ENCODE peak calls at places on chromosomes 7 and 10, in six cellular contexts. L, U, E, I, R and D are unnamed samples.
A peak's percentile ranks its signal among the peaks of the same experiment; 100 is the strongest.

GRCh38 chr7:130490888-130491771 is 755 bp upstream of the MEST start:
- DNase-seq in I (peak; percentile 30), E (peak; percentile 54), R (no peak), U (no peak), L (no peak), D (peak; percentile 55)

GRCh38 chr7:106466867-106467266 is 182.1 kb upstream of the NAMPT start:
- DNase-seq in E (no peak), R (no peak), I (no peak), U (no peak), L (no peak), D (no peak)

GRCh38 chr7:143519411-143520131 is 41.9 kb downstream of the TAS2R41 start:
- DNase-seq in I (no peak), E (peak; percentile 91), L (no peak), U (no peak), R (no peak), D (no peak)

GRCh38 chr10:119251315-119251708 is 43.9 kb downstream of the GRK5 start:
- DNase-seq in U (no peak), L (no peak), I (no peak), R (no peak), E (peak; percentile 75), D (no peak)

GRCh38 chr7:107594961-107595737 is 15.1 kb downstream of the BCAP29 start:
- DNase-seq in R (no peak), L (no peak), U (peak; percentile 58), I (no peak), E (peak; percentile 93), D (no peak)

GRCh38 chr7:138716889-138717288 is 15.7 kb upstream of the SVOPL start:
- DNase-seq in I (no peak), E (no peak), L (no peak), U (no peak), R (no peak), D (no peak)

GRCh38 chr7:71308105-71308504 is 176.2 kb downstream of the GALNT17 start:
- DNase-seq in I (no peak), U (no peak), L (no peak), R (no peak), E (peak; percentile 57), D (no peak)

GRCh38 chr7:141631525-141631924 is 70.4 kb downstream of the DENND11 start:
- DNase-seq in R (no peak), L (no peak), I (no peak), U (no peak), E (no peak), D (no peak)

GRCh38 chr10:34125702-34126101 is 689.4 kb downstream of the PARD3 start:
- DNase-seq in I (no peak), U (no peak), L (no peak), E (no peak), R (no peak), D (no peak)

GRCh38 chr7:158992759-158993158 is 136.4 kb downstream of the DYNC2I1 start:
- DNase-seq in E (no peak), R (no peak), I (no peak), L (no peak), U (no peak), D (peak; percentile 40)

GRCh38 chr10:13787015-13787421 is 200.3 kb downstream of the PRPF18 start:
- DNase-seq in I (peak; percentile 31), E (peak; percentile 77), L (no peak), U (peak; percentile 12), R (peak; percentile 77), D (peak; percentile 38)

GRCh38 chr7:100483728-100484635 is at the start of gene NYAP1:
- DNase-seq in R (peak; percentile 40), U (no peak), I (peak; percentile 66), L (peak; percentile 39), E (peak; percentile 38), D (peak; percentile 79)

GRCh38 chr10:97234403-97234802 is 48.6 kb upstream of the SLIT1 start:
- DNase-seq in R (no peak), L (no peak), U (peak; percentile 36), I (peak; percentile 22), E (peak; percentile 57), D (no peak)

GRCh38 chr10:100347568-100348195 is 649 bp downstream of the SCD start:
- DNase-seq in R (no peak), L (no peak), U (no peak), E (no peak), I (no peak), D (no peak)

GRCh38 chr10:78956391-78956790 is 112.4 kb upstream of the ZMIZ1 start:
- DNase-seq in U (no peak), L (no peak), E (no peak), R (no peak), I (no peak), D (no peak)

GRCh38 chr7:107262857-107263256 is 94.1 kb downstream of the HBP1 start:
- DNase-seq in R (no peak), U (no peak), I (no peak), E (no peak), L (no peak), D (no peak)

GRCh38 chr10:65611592-65611991 is 1314.2 kb upstream of the LRRTM3 start:
- DNase-seq in I (no peak), E (peak; percentile 24), R (no peak), L (no peak), U (no peak), D (no peak)

GRCh38 chr10:102773986-102774385 is 30.2 kb downstream of the WBP1L start:
- DNase-seq in U (no peak), R (no peak), E (peak; percentile 66), L (no peak), I (peak; percentile 29), D (no peak)

GRCh38 chr10:128522551-128523289 is 396.5 kb upstream of the MKI67 start:
- DNase-seq in R (no peak), L (no peak), E (no peak), U (no peak), I (no peak), D (no peak)

GRCh38 chr10:102261196-102261595 is 15.9 kb downstream of the GBF1 start:
- DNase-seq in R (no peak), I (no peak), L (no peak), E (no peak), U (no peak), D (no peak)

GRCh38 chr7:70093496-70093895 is 495.2 kb downstream of the AUTS2 start:
- DNase-seq in R (no peak), L (no peak), U (no peak), I (no peak), E (peak; percentile 47), D (no peak)

GRCh38 chr10:70762441-70763177 is 22.6 kb downstream of the TBATA start:
- DNase-seq in R (no peak), I (no peak), E (no peak), U (no peak), L (no peak), D (no peak)

GRCh38 chr7:141339603-141340002 is 211.6 kb upstream of the AGK start:
- DNase-seq in R (no peak), I (no peak), L (no peak), U (no peak), E (no peak), D (no peak)

GRCh38 chr7:51316262-51316665 is 345 bp downstream of the COBL start:
- DNase-seq in U (no peak), E (no peak), R (no peak), I (peak; percentile 59), L (no peak), D (peak; percentile 59)

GRCh38 chr7:142808802-142809583 is 38.2 kb downstream of the PRSS2 start:
- DNase-seq in R (peak; percentile 94), I (peak; percentile 75), L (no peak), E (peak; percentile 37), U (no peak), D (no peak)

GRCh38 chr10:75395171-75395954 is 6.2 kb downstream of the ZNF503 start:
- DNase-seq in E (peak; percentile 51), U (no peak), L (no peak), I (peak; percentile 48), R (no peak), D (peak; percentile 70)

GRCh38 chr7:28596245-28596935 is 184.1 kb downstream of the CREB5 start:
- DNase-seq in R (no peak), I (no peak), E (peak; percentile 29), U (no peak), L (no peak), D (no peak)

GRCh38 chr7:134533288-134533771 is 6.0 kb downstream of the AKR1B10 start:
- DNase-seq in I (no peak), E (no peak), R (no peak), U (no peak), L (no peak), D (no peak)

GRCh38 chr10:71383972-71384687 is 12.6 kb upstream of the CDH23 start:
- DNase-seq in U (peak; percentile 40), R (peak; percentile 63), L (peak; percentile 5), I (peak; percentile 88), E (peak; percentile 28), D (peak; percentile 85)

GRCh38 chr7:138538518-138538917 is 78.5 kb downstream of the TRIM24 start:
- DNase-seq in I (no peak), R (no peak), L (no peak), U (no peak), E (peak; percentile 1), D (no peak)

GRCh38 chr10:47022311-47023131 is 111.3 kb downstream of the PTPN20 start:
- DNase-seq in L (no peak), I (peak; percentile 23), U (no peak), E (no peak), R (no peak), D (no peak)

GRCh38 chr10:104028146-104028545 is 57.5 kb downstream of the COL17A1 start:
- DNase-seq in E (no peak), R (no peak), I (no peak), L (no peak), U (peak; percentile 40), D (peak; percentile 60)

GRCh38 chr10:91567815-91568214 is 65.1 kb downstream of the PPP1R3C start:
- DNase-seq in R (no peak), U (no peak), I (no peak), L (no peak), E (no peak), D (no peak)

GRCh38 chr10:103820101-103821062 is 35.0 kb downstream of the SH3PXD2A start:
- DNase-seq in U (no peak), L (no peak), E (peak; percentile 83), I (no peak), R (no peak), D (no peak)

GRCh38 chr7:78141533-78142281 is 343.1 kb downstream of the PHTF2 start:
- DNase-seq in E (peak; percentile 65), L (no peak), U (no peak), R (no peak), I (no peak), D (no peak)

GRCh38 chr7:1949681-1950055 is 279.6 kb downstream of the ELFN1 start:
- DNase-seq in U (no peak), L (no peak), R (no peak), E (no peak), I (no peak), D (no peak)

GRCh38 chr10:100745882-100746412 is 565 bp downstream of the PAX2 start:
- DNase-seq in I (no peak), U (no peak), L (no peak), E (no peak), R (no peak), D (no peak)

GRCh38 chr7:2508327-2509231 is 11.0 kb upstream of the LFNG start:
- DNase-seq in R (peak; percentile 78), E (peak; percentile 25), L (peak; percentile 86), U (no peak), I (peak; percentile 58), D (no peak)